ENCODE peak calls at places on chromosomes 11 and 22, in six cellular contexts. F, M, H, V, S and B are unnamed samples. For H3K4me1 and H3K27me3, the result is how much of the 10 kb centered on the place peaks cover.

GRCh38 chr11:35030716-35031213 is 108.2 kb upstream of the CD44 start:
- DNase-seq in M (no peak), H (peak), S (peak), F (peak), V (peak), B (peak)

GRCh38 chr22:19986011-19986409 is 30.6 kb downstream of the ARVCF start:
- DNase-seq in V (no peak), H (no peak), M (no peak), F (no peak), S (no peak), B (no peak)

GRCh38 chr11:79244175-79244804 is 196.5 kb downstream of the TENM4 start:
- DNase-seq in S (peak), V (no peak), F (no peak), H (no peak), M (no peak), B (peak)

GRCh38 chr11:117199061-117199915 is at the start of gene TAGLN:
- DNase-seq in F (peak), V (no peak), M (no peak), S (peak), H (peak), B (no peak)

GRCh38 chr11:79092791-79093313 is 348.0 kb downstream of the TENM4 start:
- DNase-seq in S (peak), F (peak), M (no peak), H (peak), V (peak), B (peak)

GRCh38 chr11:106344392-106344791 is 266.9 kb downstream of the AASDHPPT start:
- DNase-seq in F (no peak), S (no peak), M (no peak), V (no peak), H (no peak), B (no peak)

GRCh38 chr22:27097933-27098332 is 440.5 kb downstream of the MIAT start:
- DNase-seq in S (peak), V (no peak), M (no peak), H (no peak), F (no peak), B (no peak)

GRCh38 chr11:27921472-27921871 is 186.5 kb downstream of the KIF18A start:
- DNase-seq in V (no peak), M (no peak), S (no peak), H (no peak), F (no peak), B (no peak)

GRCh38 chr11:8056810-8057463 is 24.1 kb upstream of the TUB start:
- DNase-seq in M (no peak), F (no peak), H (peak), V (no peak), S (no peak), B (no peak)

GRCh38 chr11:124900464-124900863 is 2.8 kb upstream of the ROBO4 start:
- DNase-seq in H (peak), V (peak), M (no peak), F (peak), S (peak), B (peak)

GRCh38 chr11:123206671-123207421 is 11.8 kb upstream of the CLMP start:
- DNase-seq in F (no peak), M (no peak), V (no peak), S (no peak), H (no peak), B (no peak)

GRCh38 chr11:128835741-128836410 is 31.2 kb downstream of the KCNJ1 start:
- DNase-seq in H (peak), S (no peak), F (peak), M (peak), V (no peak), B (no peak)

GRCh38 chr11:68142028-68142412 is 20.8 kb upstream of the CHKA start:
- DNase-seq in M (peak), H (no peak), S (no peak), V (no peak), F (no peak), B (no peak)

DNA sequence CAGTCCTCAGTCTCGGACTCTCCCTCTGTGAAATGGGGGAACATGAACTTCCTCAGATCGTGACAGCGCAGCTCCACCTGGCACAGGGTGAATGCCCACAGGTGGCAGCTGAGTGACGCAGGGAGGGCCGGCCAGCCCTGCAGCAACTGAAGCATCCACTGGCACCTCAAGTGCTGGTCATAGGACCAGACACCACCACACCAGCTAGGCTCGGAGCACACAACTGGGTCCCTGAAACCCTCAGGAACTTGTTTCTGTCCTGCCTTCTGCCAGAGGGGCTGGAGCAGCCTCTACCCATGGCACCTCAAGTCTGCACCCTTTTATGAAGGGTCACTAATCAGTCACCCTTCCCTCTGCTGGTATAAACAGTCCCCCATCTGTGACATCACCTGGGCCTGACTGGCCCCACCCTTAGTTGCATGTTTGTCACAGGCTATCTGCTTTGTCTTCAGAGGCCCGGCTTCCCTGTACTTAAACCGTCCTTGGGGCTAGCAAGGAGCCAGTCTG is 7.4 kb upstream of the CDC42BPG start:
- DNase-seq in S (no peak), V (no peak), F (no peak), H (no peak), M (no peak), B (no peak)
- H3K4me1 ChIP-seq in S (half or more), V (half or more), F (under half), H (half or more), M (under half), B (half or more)

GRCh38 chr11:45301537-45302246 is 15.6 kb upstream of the SYT13 start:
- DNase-seq in H (no peak), V (no peak), S (no peak), F (no peak), M (no peak), B (no peak)
- H3K27me3 ChIP-seq in H (under half), V (under half), S (under half), F (under half), M (under half), B (under half)

GRCh38 chr11:61716478-61717285 is 35.8 kb upstream of the MYRF start:
- DNase-seq in M (no peak), F (no peak), V (no peak), H (no peak), S (no peak), B (no peak)
- H3K4me1 ChIP-seq in M (under half), F (under half), V (under half), H (under half), S (under half), B (under half)

GRCh38 chr22:23557467-23557866 is 22.6 kb downstream of the IGLL1 start:
- DNase-seq in V (no peak), S (no peak), F (no peak), M (no peak), H (no peak), B (no peak)
- H3K27me3 ChIP-seq in V (under half), S (under half), F (under half), M (under half), H (under half), B (under half)

GRCh38 chr22:37326726-37327125 is 44.4 kb downstream of the CYTH4 start:
- DNase-seq in M (peak), V (no peak), H (no peak), S (no peak), F (no peak), B (no peak)

GRCh38 chr22:37330200-37331033 is 48.1 kb downstream of the CYTH4 start:
- DNase-seq in V (peak), H (no peak), F (peak), M (peak), S (no peak), B (no peak)

GRCh38 chr22:37325024-37325395 is 42.7 kb downstream of the CYTH4 start:
- DNase-seq in V (no peak), M (no peak), S (no peak), H (no peak), F (no peak), B (no peak)

GRCh38 chr22:37329239-37330140 is 47.2 kb downstream of the CYTH4 start:
- DNase-seq in M (no peak), V (no peak), S (no peak), F (no peak), H (no peak), B (peak)

DNA sequence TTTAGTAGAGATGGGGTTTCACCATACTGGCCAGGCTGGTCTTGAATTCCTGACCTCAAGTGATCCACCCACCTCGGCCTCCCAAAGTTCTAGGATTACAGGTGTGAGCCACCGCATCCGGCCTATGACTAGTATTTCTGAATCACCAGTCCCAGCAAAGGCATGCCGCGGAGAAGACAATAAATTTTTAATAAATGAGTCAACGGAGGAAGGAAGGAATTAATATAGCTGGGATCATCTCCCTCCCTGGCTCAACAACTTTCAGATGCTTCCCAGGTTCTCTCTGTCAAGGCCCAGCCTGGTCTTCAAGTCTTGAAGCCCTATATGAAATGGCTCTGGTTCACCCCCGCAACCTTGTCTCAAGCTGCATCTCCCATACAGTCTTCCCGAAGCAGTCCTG is 45.7 kb downstream of the CYTH4 start:
- DNase-seq in V (peak), H (no peak), S (peak), F (peak), M (no peak), B (no peak)
- H3K4me1 ChIP-seq in V (half or more), H (under half), S (under half), F (under half), M (under half), B (half or more)

DNA sequence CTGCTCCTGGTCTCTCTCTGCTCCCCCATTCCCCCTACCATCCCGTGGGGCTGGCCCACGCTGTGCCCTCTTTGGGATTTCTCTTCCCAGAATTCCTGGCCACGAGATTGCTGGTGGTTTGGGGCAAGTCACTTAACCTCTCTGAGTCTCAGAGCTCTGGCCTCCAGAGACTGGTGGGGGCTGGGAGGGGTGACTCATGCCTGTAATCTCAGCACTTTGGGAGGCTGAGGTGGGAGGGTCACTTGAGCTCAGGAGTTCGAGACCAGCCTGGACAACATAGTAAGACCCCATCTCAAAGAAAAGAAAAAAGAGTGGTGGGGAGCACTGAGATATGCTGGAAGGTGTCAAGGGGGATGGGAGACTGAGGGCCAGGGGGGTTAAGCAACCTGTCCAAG is 18.3 kb downstream of the OTUB1 start:
- DNase-seq in S (no peak), M (no peak), V (no peak), H (no peak), F (no peak), B (no peak)
- H3K27me3 ChIP-seq in S (under half), M (under half), V (under half), H (half or more), F (under half), B (under half)

GRCh38 chr11:134361661-134362060 is 29.9 kb downstream of the GLB1L2 start:
- DNase-seq in M (no peak), H (no peak), F (no peak), S (no peak), V (no peak), B (no peak)

GRCh38 chr11:134362192-134362901 is 30.6 kb downstream of the GLB1L2 start:
- DNase-seq in M (no peak), V (no peak), S (no peak), H (no peak), F (no peak), B (no peak)

GRCh38 chr11:134360050-134360835 is 28.5 kb downstream of the GLB1L2 start:
- DNase-seq in F (peak), H (peak), M (peak), S (peak), V (peak), B (no peak)

GRCh38 chr11:134359646-134360045 is 27.9 kb downstream of the GLB1L2 start:
- DNase-seq in V (no peak), H (no peak), M (no peak), F (no peak), S (no peak), B (no peak)

GRCh38 chr11:134361241-134361640 is 29.5 kb downstream of the GLB1L2 start:
- DNase-seq in H (no peak), F (no peak), M (no peak), S (no peak), V (no peak), B (no peak)
- H3K4me1 ChIP-seq in H (under half), F (under half), M (under half), S (under half), V (under half), B (under half)